ENCODE peak calls at places on chromosomes 4 and X, in four cellular contexts. O is left ventricle myocardium inferior, S is cardiac fibroblast, F is bronchial epithelial cell. X is an unnamed sample.

GRCh38 chrX:65932173-65933084 is 107.5 kb downstream of the VSIG4 start:
- DNase-seq in O (no peak), S (no peak), F (peak), X (peak)

GRCh38 chrX:151419748-151420147 is 22.7 kb downstream of the VMA21 start:
- DNase-seq in O (no peak), S (no peak), F (no peak), X (peak)

GRCh38 chr4:110344165-110344564 is 131.8 kb upstream of the ENPEP start:
- DNase-seq in O (no peak), S (peak), F (no peak), X (peak)

GRCh38 chr4:143335979-143336827 is 473 bp upstream of the GAB1 start:
- DNase-seq in O (peak), S (peak), F (peak), X (peak)

GRCh38 chr4:78059524-78059889 is 2.4 kb downstream of the FRAS1 start:
- DNase-seq in O (peak), S (peak), F (peak), X (peak)

GRCh38 chr4:98873059-98873458 is 55.9 kb downstream of the EIF4E start:
- DNase-seq in O (no peak), S (peak), F (peak), X (peak)

GRCh38 chr4:116881077-116881476 is 204.3 kb downstream of the TRAM1L1 start:
- DNase-seq in O (no peak), S (no peak), F (no peak), X (no peak)

GRCh38 chrX:7088968-7089615 is 58.4 kb upstream of the STS start:
- DNase-seq in O (no peak), S (no peak), F (no peak), X (no peak)

GRCh38 chrX:135437867-135438733 is 16.4 kb downstream of the SMIM10L2A start:
- DNase-seq in O (no peak), S (no peak), F (no peak), X (no peak)

GRCh38 chrX:37462346-37462745 is 109.1 kb upstream of the LANCL3 start:
- DNase-seq in O (no peak), S (no peak), F (no peak), X (no peak)

GRCh38 chr4:179415842-179416223 is 1973.6 kb upstream of the AGA start:
- DNase-seq in O (no peak), S (no peak), F (no peak), X (no peak)

GRCh38 chrX:70444326-70445196 is at the start of gene DLG3:
- DNase-seq in O (no peak), S (peak), F (no peak), X (peak)

GRCh38 chrX:127596882-127597281 is 455.3 kb downstream of the ACTRT1 start:
- DNase-seq in O (no peak), S (no peak), F (no peak), X (no peak)

GRCh38 chrX:101430457-101431078 is 22.5 kb downstream of the HNRNPH2 start:
- DNase-seq in O (no peak), S (peak), F (peak), X (peak)

GRCh38 chr4:29307256-29307655 is 1412.9 kb upstream of the PCDH7 start:
- DNase-seq in O (no peak), S (no peak), F (no peak), X (no peak)

GRCh38 chr4:1960170-1960825 is 48.5 kb downstream of the NELFA start:
- DNase-seq in O (no peak), S (peak), F (peak), X (peak)

GRCh38 chrX:101203782-101204351 is 15.7 kb upstream of the DRP2 start:
- DNase-seq in O (no peak), S (no peak), F (no peak), X (no peak)

GRCh38 chr4:83561381-83561780 is 25.5 kb downstream of the GPAT3 start:
- DNase-seq in O (no peak), S (peak), F (peak), X (peak)

GRCh38 chr4:160864253-160864652 is 1299.5 kb downstream of the FSTL5 start:
- DNase-seq in O (no peak), S (no peak), F (peak), X (no peak)

GRCh38 chr4:121764702-121765367 is at the start of gene SMIM43:
- DNase-seq in O (no peak), S (peak), F (no peak), X (peak)

GRCh38 chr4:77185681-77186080 is 28.7 kb downstream of the CCNG2 start:
- DNase-seq in O (no peak), S (no peak), F (no peak), X (no peak)

GRCh38 chrX:44954562-44954961 is 81.6 kb downstream of the KDM6A start:
- DNase-seq in O (no peak), S (no peak), F (no peak), X (no peak)

GRCh38 chrX:66130469-66130868 is 33.6 kb upstream of the HEPH start:
- DNase-seq in O (no peak), S (no peak), F (no peak), X (no peak)

GRCh38 chr4:74133786-74134499 is 24.0 kb upstream of the MTHFD2L start:
- DNase-seq in O (peak), S (peak), F (peak), X (peak)

GRCh38 chr4:127000846-127001245 is 631.9 kb upstream of the INTU start:
- DNase-seq in O (no peak), S (no peak), F (no peak), X (no peak)

DNA sequence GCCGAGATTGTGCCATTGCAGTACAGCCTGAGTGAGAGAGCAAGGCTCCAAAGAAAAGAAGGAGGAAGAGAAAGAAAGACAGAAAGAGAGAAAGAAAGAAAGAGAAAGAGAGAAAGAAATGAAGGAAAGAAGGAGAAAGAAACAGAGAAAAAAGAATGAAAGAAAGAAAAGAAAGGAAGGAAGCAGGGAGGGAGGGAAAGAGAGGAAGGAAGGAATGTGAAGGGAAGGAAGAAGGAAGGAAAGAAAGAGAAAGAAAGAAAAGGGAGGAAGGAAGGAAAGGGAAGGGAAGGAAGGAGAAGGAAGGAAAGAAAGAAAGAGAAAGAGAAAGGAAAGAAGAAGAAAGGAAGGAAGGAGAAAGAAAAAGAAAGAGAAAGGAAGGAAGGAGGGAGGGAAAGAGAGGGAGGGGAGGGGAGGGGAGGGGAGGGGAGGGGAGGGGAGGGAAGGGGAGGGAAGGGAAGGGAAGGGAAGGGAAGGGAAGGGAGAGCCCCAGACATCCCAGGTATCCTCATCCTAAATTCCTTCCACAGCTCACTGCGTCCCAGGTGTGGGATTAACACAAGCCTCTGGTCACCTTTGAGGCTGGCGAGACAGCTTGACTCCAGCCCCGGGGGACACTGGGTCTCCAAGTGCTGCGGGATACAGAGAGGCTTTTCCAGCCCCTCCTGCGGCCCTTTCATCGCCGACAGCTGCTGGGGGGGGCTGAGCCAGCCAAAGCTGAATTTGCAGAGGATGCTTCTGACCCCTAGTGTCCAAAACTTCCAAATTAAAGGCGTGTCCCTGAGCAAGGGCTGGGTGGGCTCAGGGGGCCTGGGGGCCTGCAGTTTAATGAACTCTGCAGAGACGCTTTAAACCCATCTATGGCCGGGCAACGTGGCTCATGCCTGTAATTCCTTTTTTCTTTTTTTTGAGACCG is 24.2 kb upstream of the CSF2RA start:
- DNase-seq in O (no peak), S (no peak), F (no peak), X (no peak)
- TF ChIP-seq CTCF in O (no peak), S (no peak), F (no peak), X (no peak)

GRCh38 chr4:54229631-54230478 is 762 bp downstream of the PDGFRA start:
- DNase-seq in O (no peak), S (peak), F (no peak), X (no peak)

GRCh38 chr4:54228563-54229501 is at the start of gene PDGFRA:
- DNase-seq in O (peak), S (peak), F (no peak), X (no peak)

GRCh38 chr4:54226399-54227260 is 2.5 kb upstream of the PDGFRA start:
- DNase-seq in O (peak), S (peak), F (no peak), X (no peak)

GRCh38 chr4:54227261-54228063 is 1.6 kb upstream of the PDGFRA start:
- DNase-seq in O (no peak), S (peak), F (peak), X (peak)

GRCh38 chr4:54228064-54228527 is 997 bp upstream of the PDGFRA start:
- DNase-seq in O (peak), S (peak), F (peak), X (peak)
- H3K4me3 ChIP-seq in O (peak), S (peak), F (peak), X (peak)

GRCh38 chrX:132877954-132878536 is 80.4 kb downstream of the HS6ST2 start:
- DNase-seq in O (no peak), S (no peak), F (peak), X (peak)

GRCh38 chrX:132876933-132877332 is 81.5 kb downstream of the HS6ST2 start:
- DNase-seq in O (no peak), S (no peak), F (no peak), X (no peak)

GRCh38 chrX:132875705-132876508 is 82.5 kb downstream of the HS6ST2 start:
- DNase-seq in O (no peak), S (no peak), F (no peak), X (no peak)

DNA sequence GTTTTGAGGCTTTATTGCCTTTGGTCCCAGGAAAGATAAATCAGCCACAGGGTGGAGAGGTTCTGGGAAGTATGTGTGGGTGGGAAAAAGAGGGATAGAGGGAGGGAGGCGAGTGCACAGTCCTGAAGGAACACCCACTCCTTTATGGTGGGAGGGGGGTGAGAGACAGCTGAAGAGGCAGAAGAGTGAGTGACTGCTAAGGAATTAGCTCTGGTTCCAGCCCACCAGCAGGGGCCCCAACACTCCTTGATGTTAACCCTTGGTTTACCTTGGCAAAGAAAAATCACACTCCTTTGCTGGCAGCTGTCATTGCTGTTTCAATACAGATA is 82.0 kb downstream of the HS6ST2 start:
- DNase-seq in O (no peak), S (no peak), F (no peak), X (no peak)
- TF ChIP-seq CTCF in O (no peak), S (no peak), F (no peak), X (no peak)

GRCh38 chrX:154358011-154358410 is 16.4 kb downstream of the FLNA start:
- DNase-seq in O (no peak), S (no peak), F (no peak), X (no peak)
- H3K4me3 ChIP-seq in O (no peak), S (no peak), F (no peak), X (no peak)

GRCh38 chr4:5751918-5752802 is 41.2 kb downstream of the EVC start:
- DNase-seq in O (no peak), S (peak), F (no peak), X (peak)
- TF ChIP-seq CTCF in O (no peak), S (peak), F (no peak), X (no peak)

GRCh38 chrX:2376166-2376565 is 124.6 kb downstream of the DHRSX start:
- DNase-seq in O (no peak), S (no peak), F (no peak), X (no peak)

GRCh38 chrX:2370436-2370835 is 130.3 kb downstream of the DHRSX start:
- DNase-seq in O (no peak), S (peak), F (no peak), X (no peak)

GRCh38 chrX:2373615-2374014 is 127.2 kb downstream of the DHRSX start:
- DNase-seq in O (no peak), S (no peak), F (no peak), X (no peak)

GRCh38 chrX:2374086-2374485 is 126.7 kb downstream of the DHRSX start:
- DNase-seq in O (no peak), S (no peak), F (no peak), X (no peak)

GRCh38 chrX:2371026-2371778 is 129.6 kb downstream of the DHRSX start:
- DNase-seq in O (no peak), S (no peak), F (no peak), X (no peak)
- H3K4me3 ChIP-seq in O (no peak), S (no peak), F (no peak), X (no peak)

GRCh38 chr4:106698621-106699195 is 330.1 kb upstream of the GIMD1 start:
- DNase-seq in O (no peak), S (no peak), F (no peak), X (no peak)
- TF ChIP-seq CTCF in O (no peak), S (no peak), F (no peak), X (no peak)